ENCODE peak calls at places on chromosomes 2 and 18, in nine cellular contexts. One of them, this sample, is unnamed.

GRCh38 chr2:117801826-117802225 is 12.7 kb upstream of the DDX18 start:
- DNase-seq in T1000: no peak
- DNase-seq in activated CD8-positive, alpha-beta memory T cell treated with anti-CD3 and anti-CD28 coated beads for 48 hours: no peak
- DNase-seq in M059J: no peak
- DNase-seq in SW 1271: no peak
- DNase-seq in H4: no peak
- DNase-seq in NCI-H2029: no peak
- DNase-seq in left ventricle myocardium superior: no peak
- DNase-seq in heart right ventricle: no peak
- DNase-seq in this sample: peak

GRCh38 chr2:170929686-170930050 is 615 bp downstream of the GORASP2 start:
- DNase-seq in SW 1271: peak
- DNase-seq in activated CD8-positive, alpha-beta memory T cell treated with anti-CD3 and anti-CD28 coated beads for 48 hours: no peak
- DNase-seq in H4: no peak
- DNase-seq in T1000: no peak
- DNase-seq in left ventricle myocardium superior: peak
- DNase-seq in M059J: peak
- DNase-seq in NCI-H2029: peak
- DNase-seq in heart right ventricle: peak
- DNase-seq in this sample: peak

GRCh38 chr2:85890522-85891176 is 1.9 kb upstream of the ST3GAL5 start:
- DNase-seq in M059J: no peak
- DNase-seq in heart right ventricle: no peak
- DNase-seq in T1000: no peak
- DNase-seq in left ventricle myocardium superior: no peak
- DNase-seq in activated CD8-positive, alpha-beta memory T cell treated with anti-CD3 and anti-CD28 coated beads for 48 hours: no peak
- DNase-seq in SW 1271: no peak
- DNase-seq in H4: no peak
- DNase-seq in NCI-H2029: no peak
- DNase-seq in this sample: no peak

GRCh38 chr2:96816836-96817702 is 1.0 kb downstream of the CNNM3 start:
- DNase-seq in T1000: no peak
- DNase-seq in H4: no peak
- DNase-seq in activated CD8-positive, alpha-beta memory T cell treated with anti-CD3 and anti-CD28 coated beads for 48 hours: no peak
- DNase-seq in heart right ventricle: no peak
- DNase-seq in NCI-H2029: no peak
- DNase-seq in SW 1271: no peak
- DNase-seq in left ventricle myocardium superior: no peak
- DNase-seq in M059J: no peak
- DNase-seq in this sample: no peak

GRCh38 chr2:218322756-218323525 is 30.6 kb upstream of the TMBIM1 start:
- DNase-seq in T1000: peak
- DNase-seq in H4: peak
- DNase-seq in heart right ventricle: peak
- DNase-seq in activated CD8-positive, alpha-beta memory T cell treated with anti-CD3 and anti-CD28 coated beads for 48 hours: peak
- DNase-seq in SW 1271: peak
- DNase-seq in left ventricle myocardium superior: peak
- DNase-seq in NCI-H2029: peak
- DNase-seq in M059J: peak
- DNase-seq in this sample: peak

GRCh38 chr2:95027369-95027720 is 1.8 kb downstream of the MAL start:
- DNase-seq in SW 1271: no peak
- DNase-seq in activated CD8-positive, alpha-beta memory T cell treated with anti-CD3 and anti-CD28 coated beads for 48 hours: no peak
- DNase-seq in left ventricle myocardium superior: no peak
- DNase-seq in H4: no peak
- DNase-seq in heart right ventricle: no peak
- DNase-seq in M059J: no peak
- DNase-seq in T1000: no peak
- DNase-seq in NCI-H2029: no peak
- DNase-seq in this sample: no peak

GRCh38 chr18:29218101-29218500 is 1041.2 kb upstream of the CDH2 start:
- DNase-seq in H4: no peak
- DNase-seq in NCI-H2029: no peak
- DNase-seq in heart right ventricle: no peak
- DNase-seq in activated CD8-positive, alpha-beta memory T cell treated with anti-CD3 and anti-CD28 coated beads for 48 hours: no peak
- DNase-seq in M059J: no peak
- DNase-seq in left ventricle myocardium superior: no peak
- DNase-seq in T1000: no peak
- DNase-seq in SW 1271: no peak
- DNase-seq in this sample: no peak

GRCh38 chr2:36376992-36377738 is 21.6 kb downstream of the CRIM1 start:
- DNase-seq in SW 1271: peak
- DNase-seq in H4: no peak
- DNase-seq in left ventricle myocardium superior: peak
- DNase-seq in activated CD8-positive, alpha-beta memory T cell treated with anti-CD3 and anti-CD28 coated beads for 48 hours: no peak
- DNase-seq in M059J: peak
- DNase-seq in NCI-H2029: no peak
- DNase-seq in heart right ventricle: no peak
- DNase-seq in T1000: no peak
- DNase-seq in this sample: peak

GRCh38 chr2:160457588-160457987 is 36.0 kb downstream of the RBMS1 start:
- DNase-seq in activated CD8-positive, alpha-beta memory T cell treated with anti-CD3 and anti-CD28 coated beads for 48 hours: no peak
- DNase-seq in M059J: no peak
- DNase-seq in SW 1271: no peak
- DNase-seq in heart right ventricle: no peak
- DNase-seq in left ventricle myocardium superior: no peak
- DNase-seq in T1000: no peak
- DNase-seq in H4: no peak
- DNase-seq in NCI-H2029: no peak
- DNase-seq in this sample: no peak

GRCh38 chr2:171347158-171347557 is 86.6 kb downstream of the METTL8 start:
- DNase-seq in left ventricle myocardium superior: no peak
- DNase-seq in heart right ventricle: no peak
- DNase-seq in M059J: peak
- DNase-seq in SW 1271: no peak
- DNase-seq in H4: no peak
- DNase-seq in T1000: no peak
- DNase-seq in activated CD8-positive, alpha-beta memory T cell treated with anti-CD3 and anti-CD28 coated beads for 48 hours: no peak
- DNase-seq in NCI-H2029: no peak
- DNase-seq in this sample: peak

GRCh38 chr2:230814616-230815015 is 50.1 kb upstream of the ITM2C start:
- DNase-seq in M059J: peak
- DNase-seq in NCI-H2029: no peak
- DNase-seq in H4: no peak
- DNase-seq in activated CD8-positive, alpha-beta memory T cell treated with anti-CD3 and anti-CD28 coated beads for 48 hours: no peak
- DNase-seq in heart right ventricle: no peak
- DNase-seq in SW 1271: peak
- DNase-seq in T1000: no peak
- DNase-seq in left ventricle myocardium superior: no peak
- DNase-seq in this sample: peak

GRCh38 chr2:3536682-3537632 is 17.6 kb upstream of the ADI1 start:
- DNase-seq in heart right ventricle: peak
- DNase-seq in SW 1271: peak
- DNase-seq in M059J: peak
- DNase-seq in left ventricle myocardium superior: peak
- DNase-seq in T1000: peak
- DNase-seq in H4: peak
- DNase-seq in activated CD8-positive, alpha-beta memory T cell treated with anti-CD3 and anti-CD28 coated beads for 48 hours: no peak
- DNase-seq in NCI-H2029: no peak
- DNase-seq in this sample: peak

GRCh38 chr18:76620326-76620813 is 125.3 kb upstream of the ZNF516 start:
- DNase-seq in NCI-H2029: no peak
- DNase-seq in T1000: no peak
- DNase-seq in activated CD8-positive, alpha-beta memory T cell treated with anti-CD3 and anti-CD28 coated beads for 48 hours: no peak
- DNase-seq in H4: peak
- DNase-seq in left ventricle myocardium superior: peak
- DNase-seq in heart right ventricle: peak
- DNase-seq in M059J: peak
- DNase-seq in SW 1271: no peak
- DNase-seq in this sample: peak

GRCh38 chr2:174062934-174063333 is 97.8 kb upstream of the SP3 start:
- DNase-seq in T1000: no peak
- DNase-seq in heart right ventricle: no peak
- DNase-seq in activated CD8-positive, alpha-beta memory T cell treated with anti-CD3 and anti-CD28 coated beads for 48 hours: no peak
- DNase-seq in NCI-H2029: no peak
- DNase-seq in M059J: no peak
- DNase-seq in H4: no peak
- DNase-seq in left ventricle myocardium superior: no peak
- DNase-seq in SW 1271: no peak
- DNase-seq in this sample: no peak

GRCh38 chr2:165655653-165656052 is 138.4 kb downstream of the GALNT3 start:
- DNase-seq in left ventricle myocardium superior: no peak
- DNase-seq in activated CD8-positive, alpha-beta memory T cell treated with anti-CD3 and anti-CD28 coated beads for 48 hours: no peak
- DNase-seq in heart right ventricle: no peak
- DNase-seq in M059J: no peak
- DNase-seq in NCI-H2029: no peak
- DNase-seq in T1000: no peak
- DNase-seq in SW 1271: no peak
- DNase-seq in H4: no peak
- DNase-seq in this sample: no peak

GRCh38 chr2:27241761-27242613 is 20.9 kb downstream of the SLC30A3 start:
- DNase-seq in SW 1271: no peak
- DNase-seq in NCI-H2029: no peak
- DNase-seq in heart right ventricle: no peak
- DNase-seq in H4: no peak
- DNase-seq in left ventricle myocardium superior: no peak
- DNase-seq in activated CD8-positive, alpha-beta memory T cell treated with anti-CD3 and anti-CD28 coated beads for 48 hours: no peak
- DNase-seq in M059J: no peak
- DNase-seq in T1000: no peak
- DNase-seq in this sample: no peak

GRCh38 chr2:236892721-236893120 is 193.0 kb upstream of the COPS8 start:
- DNase-seq in H4: no peak
- DNase-seq in M059J: no peak
- DNase-seq in left ventricle myocardium superior: no peak
- DNase-seq in T1000: no peak
- DNase-seq in heart right ventricle: no peak
- DNase-seq in SW 1271: no peak
- DNase-seq in NCI-H2029: no peak
- DNase-seq in activated CD8-positive, alpha-beta memory T cell treated with anti-CD3 and anti-CD28 coated beads for 48 hours: no peak
- DNase-seq in this sample: no peak

GRCh38 chr2:37809931-37810570 is 115.0 kb upstream of the RMDN2 start:
- DNase-seq in heart right ventricle: no peak
- DNase-seq in activated CD8-positive, alpha-beta memory T cell treated with anti-CD3 and anti-CD28 coated beads for 48 hours: no peak
- DNase-seq in M059J: no peak
- DNase-seq in SW 1271: no peak
- DNase-seq in left ventricle myocardium superior: no peak
- DNase-seq in T1000: no peak
- DNase-seq in H4: no peak
- DNase-seq in NCI-H2029: no peak
- DNase-seq in this sample: no peak

GRCh38 chr2:29106980-29107388 is 8.2 kb upstream of the CLIP4 start:
- DNase-seq in NCI-H2029: no peak
- DNase-seq in heart right ventricle: no peak
- DNase-seq in SW 1271: peak
- DNase-seq in left ventricle myocardium superior: no peak
- DNase-seq in activated CD8-positive, alpha-beta memory T cell treated with anti-CD3 and anti-CD28 coated beads for 48 hours: no peak
- DNase-seq in T1000: no peak
- DNase-seq in H4: peak
- DNase-seq in M059J: peak
- DNase-seq in this sample: peak

This sample was measured in kidney tubule cell.